ENCODE peak calls at places on chromosomes 12 and 14, in nine cellular contexts. X, B, E, I, J, V, Q, W and O are unnamed samples. For H3K9me3, the result is how much of the 10 kb centered on the place peaks cover.

GRCh38 chr14:66709292-66709691 is 201.3 kb downstream of the GPHN start:
- DNase-seq in X (peak), B (no peak), E (peak), I (no peak), J (no peak), V (peak), Q (no peak), W (no peak), O (no peak)

GRCh38 chr12:130685250-130685649 is 30.8 kb downstream of the RIMBP2 start:
- DNase-seq in X (no peak), B (no peak), E (no peak), I (no peak), J (no peak), V (no peak), Q (no peak), W (no peak), O (no peak)

GRCh38 chr14:93269341-93270068 is 62.4 kb downstream of the UBR7 start:
- DNase-seq in X (peak), B (no peak), E (peak), I (no peak), J (peak), V (peak), Q (no peak), W (no peak), O (no peak)

GRCh38 chr14:50173891-50174290 is 57.5 kb downstream of the SOS2 start:
- DNase-seq in X (peak), B (no peak), E (no peak), I (no peak), J (no peak), V (peak), Q (no peak), W (no peak), O (no peak)

GRCh38 chr12:49777800-49778748 is 36.7 kb downstream of the TMBIM6 start:
- DNase-seq in X (peak), B (peak), E (peak), I (peak), J (no peak), V (peak), Q (no peak), W (peak), O (peak)

GRCh38 chr12:48060474-48060873 is 45.4 kb downstream of the SENP1 start:
- DNase-seq in X (no peak), B (no peak), E (no peak), I (no peak), J (no peak), V (no peak), Q (no peak), W (no peak), O (no peak)

GRCh38 chr12:30417697-30418231 is 277.9 kb downstream of the IPO8 start:
- DNase-seq in X (peak), B (no peak), E (peak), I (no peak), J (peak), V (peak), Q (no peak), W (no peak), O (no peak)

GRCh38 chr14:30138517-30138916 is 210.9 kb upstream of the PRKD1 start:
- DNase-seq in X (no peak), B (no peak), E (no peak), I (no peak), J (no peak), V (no peak), Q (no peak), W (no peak), O (no peak)

GRCh38 chr14:55500219-55500701 is 59.8 kb upstream of the TBPL2 start:
- DNase-seq in X (no peak), B (no peak), E (no peak), I (no peak), J (no peak), V (no peak), Q (no peak), W (no peak), O (no peak)

GRCh38 chr14:88535149-88535548 is 19.7 kb downstream of the PTPN21 start:
- DNase-seq in X (no peak), B (no peak), E (peak), I (peak), J (no peak), V (no peak), Q (no peak), W (no peak), O (peak)

GRCh38 chr12:96471368-96472040 is 17.9 kb upstream of the CFAP54 start:
- DNase-seq in X (peak), B (no peak), E (no peak), I (no peak), J (no peak), V (peak), Q (no peak), W (no peak), O (no peak)

GRCh38 chr12:116943419-116944372 is 32.9 kb downstream of the FBXW8 start:
- DNase-seq in X (no peak), B (no peak), E (no peak), I (no peak), J (no peak), V (no peak), Q (no peak), W (no peak), O (no peak)

GRCh38 chr12:52585951-52586350 is 12.3 kb upstream of the KRT74 start:
- DNase-seq in X (no peak), B (peak), E (no peak), I (no peak), J (no peak), V (no peak), Q (no peak), W (no peak), O (no peak)

GRCh38 chr12:104990950-104991349 is 4.8 kb downstream of the NOPCHAP1 start:
- DNase-seq in X (no peak), B (no peak), E (no peak), I (no peak), J (no peak), V (no peak), Q (no peak), W (no peak), O (no peak)

GRCh38 chr12:57490126-57490525 is 2.3 kb downstream of the MARS1 start:
- DNase-seq in X (no peak), B (no peak), E (no peak), I (no peak), J (no peak), V (no peak), Q (no peak), W (no peak), O (no peak)

GRCh38 chr12:111764120-111764821 is 2.5 kb upstream of the ALDH2 start:
- DNase-seq in X (no peak), B (no peak), E (no peak), I (no peak), J (no peak), V (no peak), Q (no peak), W (no peak), O (no peak)

GRCh38 chr12:2834581-2835491 is at the start of gene NRIP2:
- DNase-seq in X (no peak), B (no peak), E (peak), I (peak), J (no peak), V (no peak), Q (peak), W (no peak), O (peak)

GRCh38 chr14:30283822-30284446 is 275.0 kb upstream of the G2E3 start:
- DNase-seq in X (peak), B (no peak), E (peak), I (peak), J (no peak), V (peak), Q (peak), W (peak), O (peak)

GRCh38 chr12:457676-458075 is 2.1 kb upstream of the B4GALNT3 start:
- DNase-seq in X (no peak), B (no peak), E (no peak), I (no peak), J (no peak), V (peak), Q (no peak), W (no peak), O (no peak)

GRCh38 chr12:3314306-3314663 is 176.7 kb upstream of the PRMT8 start:
- DNase-seq in X (no peak), B (no peak), E (no peak), I (no peak), J (no peak), V (no peak), Q (no peak), W (no peak), O (no peak)

GRCh38 chr14:91755560-91755959 is 23.7 kb upstream of the CATSPERB start:
- DNase-seq in X (peak), B (no peak), E (no peak), I (peak), J (no peak), V (peak), Q (no peak), W (no peak), O (no peak)

GRCh38 chr12:29782821-29783772 is 645 bp downstream of the TMTC1 start:
- DNase-seq in X (peak), B (no peak), E (peak), I (peak), J (no peak), V (peak), Q (peak), W (no peak), O (peak)

GRCh38 chr12:84329933-84330332 is 582.7 kb downstream of the SLC6A15 start:
- DNase-seq in X (no peak), B (no peak), E (peak), I (peak), J (no peak), V (peak), Q (no peak), W (no peak), O (no peak)

GRCh38 chr14:64081174-64081746 is 212.9 kb downstream of the ESR2 start:
- DNase-seq in X (peak), B (no peak), E (no peak), I (no peak), J (no peak), V (peak), Q (no peak), W (no peak), O (no peak)

GRCh38 chr14:24713404-24713803 is 79.4 kb upstream of the GZMB start:
- DNase-seq in X (no peak), B (no peak), E (no peak), I (no peak), J (no peak), V (no peak), Q (no peak), W (no peak), O (peak)

GRCh38 chr12:15045451-15045850 is 72.6 kb downstream of the PDE6H start:
- DNase-seq in X (no peak), B (no peak), E (no peak), I (no peak), J (no peak), V (no peak), Q (no peak), W (no peak), O (no peak)

GRCh38 chr12:123971449-123971769 is 1.2 kb downstream of the CCDC92 start:
- DNase-seq in X (no peak), B (no peak), E (no peak), I (no peak), J (no peak), V (no peak), Q (no peak), W (no peak), O (no peak)

GRCh38 chr14:20262642-20263128 is 23.6 kb downstream of the OR11H4 start:
- DNase-seq in X (peak), B (no peak), E (peak), I (no peak), J (no peak), V (peak), Q (no peak), W (no peak), O (peak)

GRCh38 chr12:95318071-95318545 is 100.5 kb downstream of the VEZT start:
- DNase-seq in X (peak), B (no peak), E (no peak), I (peak), J (peak), V (peak), Q (no peak), W (no peak), O (no peak)

GRCh38 chr12:124704619-124705018 is 137.2 kb upstream of the NCOR2 start:
- DNase-seq in X (no peak), B (no peak), E (no peak), I (no peak), J (no peak), V (no peak), Q (no peak), W (no peak), O (no peak)

GRCh38 chr14:55545779-55546178 is 34.2 kb upstream of the KTN1 start:
- DNase-seq in X (no peak), B (no peak), E (no peak), I (no peak), J (no peak), V (no peak), Q (no peak), W (no peak), O (no peak)

GRCh38 chr12:68791897-68792481 is 16.0 kb upstream of the MDM2 start:
- DNase-seq in X (no peak), B (no peak), E (no peak), I (no peak), J (no peak), V (no peak), Q (no peak), W (no peak), O (no peak)

GRCh38 chr12:68794653-68795253 is 13.2 kb upstream of the MDM2 start:
- DNase-seq in X (peak), B (no peak), E (no peak), I (no peak), J (no peak), V (peak), Q (no peak), W (no peak), O (no peak)

GRCh38 chr12:68793975-68794652 is 13.9 kb upstream of the MDM2 start:
- DNase-seq in X (no peak), B (no peak), E (no peak), I (no peak), J (no peak), V (no peak), Q (no peak), W (no peak), O (no peak)

GRCh38 chr12:68793436-68793835 is 14.5 kb upstream of the MDM2 start:
- DNase-seq in X (no peak), B (no peak), E (no peak), I (no peak), J (no peak), V (no peak), Q (no peak), W (no peak), O (no peak)

DNA sequence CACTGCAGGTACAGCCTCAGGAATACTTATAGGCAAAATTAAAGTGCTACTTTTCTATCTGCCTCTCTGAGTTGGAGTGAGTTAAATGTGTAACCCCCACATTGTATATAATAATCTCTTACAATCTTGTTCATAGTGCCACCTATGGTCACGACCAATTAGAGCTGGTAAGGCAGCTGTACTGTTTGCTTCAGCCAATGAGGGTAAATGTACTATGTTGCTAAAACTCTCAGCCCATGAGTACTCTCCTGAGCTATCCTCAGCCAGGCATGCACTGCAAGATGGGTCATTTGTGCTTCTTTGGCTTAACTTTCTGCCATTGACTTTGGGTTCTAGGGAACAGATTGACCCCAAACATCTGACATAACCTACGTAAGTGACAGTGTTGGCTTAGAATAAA is 15.0 kb upstream of the MDM2 start:
- DNase-seq in X (peak), B (no peak), E (peak), I (no peak), J (no peak), V (peak), Q (peak), W (no peak), O (peak)
- H3K4me3 ChIP-seq in X (no peak), B (no peak), E (no peak), I (no peak), J (no peak), V (no peak), Q (no peak), W (no peak), O (no peak)

GRCh38 chr14:76307786-76308780 is 67.9 kb upstream of the ESRRB start:
- DNase-seq in X (no peak), B (no peak), E (no peak), I (no peak), J (no peak), V (peak), Q (no peak), W (no peak), O (peak)

GRCh38 chr14:76304536-76305473 is 71.1 kb upstream of the ESRRB start:
- DNase-seq in X (no peak), B (no peak), E (no peak), I (no peak), J (no peak), V (no peak), Q (no peak), W (no peak), O (peak)

GRCh38 chr14:76306131-76306530 is 69.8 kb upstream of the ESRRB start:
- DNase-seq in X (no peak), B (no peak), E (no peak), I (no peak), J (no peak), V (no peak), Q (no peak), W (no peak), O (no peak)

GRCh38 chr14:76309572-76310551 is 66.1 kb upstream of the ESRRB start:
- DNase-seq in X (no peak), B (no peak), E (no peak), I (no peak), J (no peak), V (no peak), Q (no peak), W (no peak), O (peak)

DNA sequence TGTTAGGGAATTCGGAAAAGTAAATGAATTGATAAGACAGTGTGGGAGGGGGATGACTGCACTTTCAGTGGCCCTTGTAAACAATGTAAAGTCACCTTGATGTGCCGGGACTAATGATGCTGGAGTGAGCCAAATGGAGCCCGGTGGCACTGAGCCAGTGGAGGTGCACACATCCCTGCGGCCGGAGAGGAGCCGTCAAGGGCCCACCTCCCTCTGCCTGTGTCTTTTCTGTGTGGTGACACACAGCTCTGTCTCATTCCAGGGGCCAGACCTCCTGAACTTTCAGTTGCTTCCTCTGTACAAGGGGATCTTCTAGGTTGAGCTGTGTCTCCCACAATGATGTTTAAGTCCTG is 70.5 kb upstream of the ESRRB start:
- DNase-seq in X (no peak), B (no peak), E (no peak), I (no peak), J (no peak), V (no peak), Q (no peak), W (no peak), O (no peak)
- H3K9me3 ChIP-seq in X (under half), B (under half), E (under half), I (under half), J (under half), V (under half), Q (under half), W (under half), O (under half)

GRCh38 chr14:94613720-94614644 is 1.8 kb downstream of the SERPINA3 start:
- DNase-seq in X (no peak), B (no peak), E (no peak), I (no peak), J (no peak), V (no peak), Q (no peak), W (no peak), O (no peak)
- H3K4me3 ChIP-seq in X (no peak), B (no peak), E (no peak), I (no peak), J (no peak), V (no peak), Q (no peak), W (no peak), O (no peak)

GRCh38 chr14:98733536-98733935 is 538.5 kb downstream of the BCL11B start:
- DNase-seq in X (no peak), B (no peak), E (no peak), I (no peak), J (no peak), V (no peak), Q (no peak), W (no peak), O (no peak)
- H3K9me3 ChIP-seq in X (under half), B (under half), E (under half), I (under half), J (under half), V (under half), Q (under half), W (under half), O (under half)

DNA sequence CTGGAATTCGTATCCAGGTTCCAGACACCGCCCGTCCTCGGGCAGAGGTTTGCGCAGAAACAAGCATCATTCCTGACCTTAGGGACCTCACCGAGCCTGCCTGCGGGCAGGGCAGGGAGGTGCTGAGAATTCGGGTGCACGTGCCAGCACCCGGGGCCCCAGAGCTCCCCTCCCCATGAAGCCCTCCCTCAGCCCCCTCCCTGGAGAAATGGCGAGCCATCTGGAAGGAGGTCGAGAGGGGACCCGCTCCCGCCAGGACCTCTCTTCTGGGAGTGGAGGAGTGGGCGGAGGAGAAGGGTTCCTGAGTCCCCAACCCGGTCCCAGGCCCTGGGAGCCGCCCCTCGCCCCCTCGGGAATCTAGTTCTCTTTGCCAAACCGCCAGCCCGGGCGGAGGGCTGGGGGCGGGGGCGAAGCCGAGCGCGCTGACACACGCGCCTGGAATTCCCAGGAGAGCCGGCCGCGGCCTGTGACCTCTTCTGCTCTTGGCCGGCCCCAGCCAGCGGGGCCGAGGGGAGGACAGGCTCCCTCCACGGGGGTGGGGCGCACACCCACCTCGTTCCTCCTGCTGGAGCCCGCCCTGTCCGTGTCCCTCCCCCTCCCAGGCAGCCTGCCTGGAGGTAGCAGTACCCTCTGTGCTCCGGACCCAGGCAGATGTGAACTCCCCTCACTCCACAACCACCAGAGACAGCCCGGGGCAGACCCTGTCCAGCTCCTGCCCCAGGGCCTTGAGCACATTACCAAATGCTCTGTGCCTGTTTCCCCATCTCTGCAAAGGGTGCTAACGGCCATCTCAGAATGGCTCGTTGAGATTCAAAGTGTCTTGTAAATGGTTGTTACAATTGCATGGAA is 23.0 kb upstream of the GPR132 start:
- DNase-seq in X (peak), B (no peak), E (no peak), I (peak), J (no peak), V (peak), Q (peak), W (no peak), O (peak)
- H3K4me3 ChIP-seq in X (peak), B (no peak), E (peak), I (no peak), J (no peak), V (peak), Q (no peak), W (no peak), O (peak)

GRCh38 chr12:13405961-13406703 is 209.6 kb downstream of the EMP1 start:
- DNase-seq in X (no peak), B (no peak), E (no peak), I (no peak), J (no peak), V (no peak), Q (no peak), W (no peak), O (peak)

DNA sequence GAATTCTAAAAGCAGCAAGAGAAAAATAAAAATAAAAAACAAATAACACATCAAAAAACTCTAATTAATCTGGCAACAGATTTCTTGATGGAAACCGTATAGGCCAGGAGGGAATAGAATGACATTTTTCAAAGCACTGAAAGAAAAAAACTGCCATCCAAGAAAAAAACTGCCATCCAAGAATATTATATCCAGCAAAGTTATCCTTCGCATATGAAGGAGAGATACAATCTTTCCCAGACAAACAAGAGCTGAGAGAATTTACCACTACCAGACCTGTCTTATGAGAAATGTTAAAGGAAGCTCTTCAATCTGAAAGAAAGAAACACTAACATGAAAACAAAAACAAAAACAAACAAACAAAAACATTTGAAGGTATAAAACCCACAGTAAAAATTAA is 214.8 kb downstream of the EMP1 start:
- DNase-seq in X (no peak), B (no peak), E (no peak), I (no peak), J (no peak), V (no peak), Q (no peak), W (no peak), O (no peak)
- H3K9me3 ChIP-seq in X (under half), B (under half), E (under half), I (under half), J (under half), V (under half), Q (under half), W (under half), O (under half)

GRCh38 chr12:65926119-65927004 is 102.1 kb downstream of the HMGA2 start:
- DNase-seq in X (no peak), B (no peak), E (peak), I (peak), J (no peak), V (no peak), Q (no peak), W (no peak), O (peak)
- H3K4me3 ChIP-seq in X (no peak), B (no peak), E (peak), I (no peak), J (peak), V (no peak), Q (no peak), W (no peak), O (peak)